ENCODE peak calls at places on chromosomes 3 and 15, in ten cellular contexts. G, X, Y, N, K, C, V, E, I and Z are unnamed samples.

GRCh38 chr3:169218314-169218983 is 445.1 kb downstream of the MECOM start:
- DNase-seq in V (peak), E (peak), X (no peak), N (no peak), C (peak), G (peak), I (no peak), K (no peak), Y (peak), Z (no peak)

GRCh38 chr3:138493804-138494606 is 59.6 kb downstream of the ESYT3 start:
- DNase-seq in V (no peak), Y (no peak), K (peak), I (no peak), C (no peak), E (no peak), X (no peak), G (peak), N (no peak), Z (no peak)

GRCh38 chr3:4222574-4222973 is 80.6 kb upstream of the SETMAR start:
- DNase-seq in K (no peak), N (no peak), E (no peak), X (no peak), V (no peak), G (no peak), I (no peak), C (no peak), Y (no peak), Z (no peak)

GRCh38 chr15:66590435-66590834 is 24.6 kb upstream of the LCTL start:
- DNase-seq in I (no peak), E (no peak), K (no peak), X (no peak), Y (no peak), N (no peak), V (no peak), C (no peak), G (no peak), Z (no peak)

GRCh38 chr3:49007771-49008528 is 759 bp downstream of the WDR6 start:
- DNase-seq in G (peak), K (peak), I (peak), Y (peak), C (peak), X (peak), V (peak), N (no peak), E (peak), Z (peak)

GRCh38 chr3:191762323-191762960 is 301.5 kb downstream of the PYDC2 start:
- DNase-seq in I (no peak), C (no peak), N (no peak), Y (no peak), V (no peak), K (no peak), E (no peak), X (no peak), G (peak), Z (no peak)

GRCh38 chr15:64461577-64462162 is 1.3 kb downstream of the ZNF609 start:
- DNase-seq in I (peak), Y (no peak), X (no peak), V (peak), G (peak), C (peak), E (peak), K (peak), N (no peak), Z (peak)

GRCh38 chr15:73282567-73283200 is 86.1 kb downstream of the HCN4 start:
- DNase-seq in Y (no peak), X (no peak), C (no peak), G (no peak), N (no peak), K (no peak), V (no peak), I (no peak), E (no peak), Z (no peak)

GRCh38 chr15:91974321-91974720 is 120.8 kb downstream of the SLCO3A1 start:
- DNase-seq in C (no peak), G (no peak), N (no peak), V (no peak), I (no peak), K (no peak), Y (no peak), E (no peak), X (no peak), Z (no peak)

GRCh38 chr3:134527037-134527436 is 41.2 kb downstream of the CEP63 start:
- DNase-seq in Y (no peak), X (no peak), G (no peak), I (no peak), N (no peak), C (no peak), E (no peak), V (no peak), K (no peak), Z (no peak)

GRCh38 chr3:12643724-12644123 is 20.2 kb downstream of the RAF1 start:
- DNase-seq in I (no peak), Y (no peak), N (no peak), V (no peak), C (no peak), K (no peak), E (no peak), G (no peak), X (no peak), Z (no peak)

GRCh38 chr15:89772933-89773583 is 3.1 kb upstream of the MESP2 start:
- DNase-seq in I (no peak), Y (no peak), C (no peak), G (peak), K (peak), X (no peak), E (no peak), N (no peak), V (no peak), Z (no peak)

GRCh38 chr15:77510066-77511044 is 89.7 kb downstream of the HMG20A start:
- DNase-seq in G (no peak), Y (no peak), X (no peak), K (no peak), N (no peak), I (no peak), V (no peak), E (no peak), C (no peak), Z (no peak)

GRCh38 chr3:57646723-57647122 is 46.2 kb downstream of the DENND6A start:
- DNase-seq in K (peak), G (peak), I (no peak), C (peak), X (no peak), E (no peak), Y (peak), N (no peak), V (no peak), Z (no peak)

GRCh38 chr3:186057594-186057993 is 51.3 kb downstream of the ETV5 start:
- DNase-seq in C (peak), X (no peak), G (no peak), V (no peak), I (no peak), N (no peak), E (no peak), Y (no peak), K (no peak), Z (peak)

GRCh38 chr3:129985113-129985512 is 10.6 kb downstream of the TRH start:
- DNase-seq in V (no peak), E (no peak), C (no peak), K (no peak), G (no peak), I (no peak), N (no peak), Y (peak), X (no peak), Z (no peak)

GRCh38 chr3:87307805-87308204 is 31.4 kb upstream of the POU1F1 start:
- DNase-seq in I (no peak), X (no peak), E (no peak), Y (no peak), C (no peak), G (no peak), N (no peak), K (no peak), V (no peak), Z (no peak)

GRCh38 chr3:178406206-178406605 is 130.0 kb upstream of the KCNMB2 start:
- DNase-seq in G (no peak), V (no peak), I (no peak), X (no peak), C (no peak), N (no peak), Y (no peak), K (no peak), E (no peak), Z (no peak)

GRCh38 chr3:15051531-15051930 is 13.6 kb downstream of the MRPS25 start:
- DNase-seq in X (peak), K (peak), Y (no peak), V (no peak), E (peak), C (peak), N (no peak), G (peak), I (peak), Z (no peak)

GRCh38 chr15:89799011-89799924 is 15.4 kb downstream of the ANPEP start:
- DNase-seq in Y (peak), C (no peak), I (no peak), E (no peak), X (peak), G (no peak), N (no peak), V (no peak), K (no peak), Z (no peak)

GRCh38 chr3:133956982-133957381 is 61.3 kb upstream of the RAB6B start:
- DNase-seq in X (no peak), E (no peak), C (no peak), I (no peak), N (no peak), Y (no peak), K (no peak), G (no peak), V (no peak), Z (no peak)

GRCh38 chr3:70832035-70832795 is 519.8 kb upstream of the MDFIC2 start:
- DNase-seq in E (no peak), G (peak), Y (peak), I (no peak), V (peak), K (no peak), N (peak), C (no peak), X (peak), Z (no peak)

GRCh38 chr3:177607596-177607995 is 410.3 kb upstream of the TBL1XR1 start:
- DNase-seq in V (no peak), G (no peak), K (no peak), E (no peak), C (no peak), Y (no peak), I (no peak), N (no peak), X (no peak), Z (no peak)

GRCh38 chr15:23881299-23881698 is 194.2 kb upstream of the NDN start:
- DNase-seq in I (no peak), E (no peak), G (no peak), Y (no peak), K (no peak), X (no peak), V (no peak), C (no peak), N (no peak), Z (no peak)

GRCh38 chr3:99639579-99639978 is 1.2 kb downstream of the COL8A1 start:
- DNase-seq in I (no peak), V (no peak), C (no peak), E (no peak), X (no peak), Y (no peak), G (peak), K (no peak), N (no peak), Z (no peak)

GRCh38 chr3:125401402-125401801 is 26.3 kb upstream of the ZNF148 start:
- DNase-seq in I (no peak), K (no peak), Y (no peak), V (no peak), N (no peak), E (no peak), X (no peak), C (peak), G (no peak), Z (no peak)

GRCh38 chr3:170622369-170623159 is 36.7 kb upstream of the SLC7A14 start:
- DNase-seq in I (no peak), K (no peak), G (no peak), N (no peak), Y (peak), X (no peak), C (peak), V (peak), E (peak), Z (no peak)

GRCh38 chr3:30353711-30354467 is 252.5 kb upstream of the TGFBR2 start:
- DNase-seq in X (no peak), N (no peak), C (no peak), V (no peak), I (peak), K (no peak), E (no peak), G (no peak), Y (no peak), Z (no peak)

GRCh38 chr3:55203006-55203405 is 275.1 kb upstream of the LRTM1 start:
- DNase-seq in G (no peak), Y (no peak), C (peak), K (no peak), N (no peak), V (no peak), X (no peak), E (no peak), I (no peak), Z (no peak)
- H3K27ac ChIP-seq in G (no peak), Y (no peak), C (peak), K (no peak), N (no peak), V (no peak), X (no peak), E (no peak), I (no peak), Z (no peak)

DNA sequence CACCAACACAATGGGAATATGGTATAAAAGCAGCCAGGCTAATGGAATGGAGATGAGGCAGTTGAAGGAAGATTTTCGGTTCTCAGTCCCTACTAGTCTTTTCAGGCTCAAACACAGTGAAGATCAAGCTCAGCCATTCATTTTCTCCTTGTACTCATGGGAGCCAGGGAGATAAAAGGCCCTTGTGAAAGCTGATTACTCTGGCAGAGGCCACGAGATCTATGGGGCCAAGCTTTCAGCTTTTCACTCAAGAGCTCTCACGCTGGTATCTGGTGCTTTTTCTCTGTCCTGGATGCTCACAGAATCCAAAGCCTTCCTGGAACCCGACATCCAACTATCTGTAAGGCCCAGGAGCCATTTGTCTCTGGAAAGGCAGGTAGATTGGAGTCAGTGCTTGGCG is 14.5 kb upstream of the FAN1 start:
- DNase-seq in E (no peak), I (no peak), X (no peak), G (no peak), C (no peak), N (no peak), V (no peak), Y (no peak), K (no peak), Z (no peak)
- H3K27ac ChIP-seq in E (no peak), I (no peak), X (no peak), G (no peak), C (no peak), N (no peak), V (no peak), Y (no peak), K (no peak), Z (no peak)

GRCh38 chr15:31234815-31235214 is 91.8 kb upstream of the KLF13 start:
- DNase-seq in V (no peak), G (no peak), C (no peak), K (no peak), I (no peak), X (no peak), N (no peak), Y (no peak), E (no peak), Z (no peak)
- H3K27ac ChIP-seq in V (no peak), G (no peak), C (no peak), K (peak), I (no peak), X (no peak), N (no peak), Y (no peak), E (no peak), Z (no peak)

GRCh38 chr3:195240171-195240701 is 30.7 kb downstream of the XXYLT1 start:
- DNase-seq in E (peak), K (no peak), I (no peak), Y (peak), N (peak), C (no peak), G (no peak), X (peak), V (no peak), Z (no peak)

GRCh38 chr3:195238626-195239118 is 32.3 kb downstream of the XXYLT1 start:
- DNase-seq in C (no peak), N (peak), X (peak), Y (peak), I (no peak), E (peak), K (no peak), V (no peak), G (no peak), Z (no peak)

GRCh38 chr3:195239121-195239520 is 31.8 kb downstream of the XXYLT1 start:
- DNase-seq in G (no peak), V (no peak), E (peak), I (no peak), C (no peak), Y (peak), X (no peak), K (no peak), N (no peak), Z (no peak)

GRCh38 chr3:195241592-195242355 is 29.2 kb downstream of the XXYLT1 start:
- DNase-seq in N (peak), V (no peak), C (no peak), I (no peak), G (no peak), K (no peak), E (no peak), X (peak), Y (peak), Z (no peak)

DNA sequence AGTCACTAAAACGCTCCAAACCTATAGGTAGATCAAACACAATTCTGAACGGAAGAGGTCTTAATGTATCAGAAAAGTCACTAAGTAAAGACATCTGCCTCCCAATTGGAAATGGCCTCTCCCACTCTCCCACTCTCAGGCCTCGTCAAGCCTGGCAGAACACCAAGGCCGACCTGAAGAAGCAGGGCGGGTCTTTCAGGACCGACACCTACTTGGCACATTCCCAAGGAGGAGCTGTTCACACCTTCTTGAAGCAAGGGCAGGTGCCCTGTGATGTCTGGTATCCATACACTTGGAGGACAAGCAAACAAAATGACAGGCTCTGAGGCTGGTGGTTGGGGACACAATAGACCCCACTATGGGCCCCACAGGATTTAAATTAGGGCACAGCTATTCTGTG is 30.0 kb downstream of the XXYLT1 start:
- DNase-seq in K (no peak), G (no peak), X (peak), Y (peak), I (no peak), E (peak), C (no peak), N (peak), V (no peak), Z (no peak)
- H3K27ac ChIP-seq in K (no peak), G (no peak), X (peak), Y (no peak), I (no peak), E (no peak), C (no peak), N (peak), V (no peak), Z (no peak)